ENCODE peak calls at places on chromosomes 16 and 17, in six cellular contexts. H, S, R, Y, K and G are unnamed samples.

GRCh38 chr16:19776565-19776964 is 58.5 kb downstream of the IQCK start:
- DNase-seq in H (no peak), S (no peak), R (no peak), Y (no peak), K (no peak), G (no peak)

GRCh38 chr16:69566437-69567030 is 768 bp downstream of the NFAT5 start:
- DNase-seq in H (peak), S (peak), R (peak), Y (peak), K (peak), G (no peak)

GRCh38 chr16:9966569-9967157 is 215.6 kb downstream of the GRIN2A start:
- DNase-seq in H (peak), S (peak), R (no peak), Y (no peak), K (peak), G (no peak)

GRCh38 chr16:84175351-84176081 is 11.3 kb downstream of the TAF1C start:
- DNase-seq in H (peak), S (peak), R (peak), Y (no peak), K (peak), G (no peak)

GRCh38 chr17:50184611-50185398 is 16.6 kb downstream of the COL1A1 start:
- DNase-seq in H (peak), S (peak), R (peak), Y (peak), K (no peak), G (no peak)

GRCh38 chr17:965311-965989 is 14.1 kb downstream of the NXN start:
- DNase-seq in H (no peak), S (peak), R (no peak), Y (no peak), K (no peak), G (no peak)

GRCh38 chr16:17417740-17418139 is 53.0 kb downstream of the XYLT1 start:
- DNase-seq in H (no peak), S (peak), R (no peak), Y (no peak), K (no peak), G (no peak)

GRCh38 chr16:28572659-28573510 is 19.2 kb downstream of the SGF29 start:
- DNase-seq in H (peak), S (peak), R (no peak), Y (no peak), K (no peak), G (no peak)

GRCh38 chr17:15263206-15263579 is 1.9 kb downstream of the PMP22 start:
- DNase-seq in H (peak), S (peak), R (peak), Y (peak), K (peak), G (peak)

GRCh38 chr17:6139447-6139832 is 69.3 kb downstream of the WSCD1 start:
- DNase-seq in H (no peak), S (no peak), R (no peak), Y (no peak), K (no peak), G (no peak)

GRCh38 chr17:49494937-49495841 is at the start of gene NGFR:
- DNase-seq in H (no peak), S (peak), R (peak), Y (no peak), K (peak), G (no peak)

GRCh38 chr17:30831257-30831656 is 509 bp upstream of the ATAD5 start:
- DNase-seq in H (peak), S (peak), R (no peak), Y (no peak), K (peak), G (no peak)

GRCh38 chr17:3889613-3890012 is 3.2 kb downstream of the CAMKK1 start:
- DNase-seq in H (no peak), S (no peak), R (no peak), Y (no peak), K (no peak), G (no peak)

GRCh38 chr16:70685938-70686375 is at the start of gene MTSS2:
- DNase-seq in H (peak), S (peak), R (peak), Y (peak), K (peak), G (peak)

GRCh38 chr17:57534863-57535651 is 210.0 kb downstream of the CCDC182 start:
- DNase-seq in H (no peak), S (no peak), R (no peak), Y (no peak), K (peak), G (no peak)

GRCh38 chr17:47862621-47863440 is 11.9 kb upstream of the SP6 start:
- DNase-seq in H (peak), S (peak), R (no peak), Y (no peak), K (no peak), G (no peak)

GRCh38 chr16:52573365-52574104 is 26.6 kb upstream of the TOX3 start:
- DNase-seq in H (no peak), S (no peak), R (no peak), Y (no peak), K (no peak), G (no peak)

GRCh38 chr16:54780266-54780665 is 150.4 kb upstream of the IRX5 start:
- DNase-seq in H (no peak), S (no peak), R (no peak), Y (no peak), K (no peak), G (no peak)

GRCh38 chr17:64491034-64491860 is 5.6 kb downstream of the POLG2 start:
- DNase-seq in H (peak), S (no peak), R (no peak), Y (no peak), K (no peak), G (no peak)
- TF ChIP-seq CTCF in H (peak), S (peak), R (peak), Y (peak), K (peak), G (peak)

DNA sequence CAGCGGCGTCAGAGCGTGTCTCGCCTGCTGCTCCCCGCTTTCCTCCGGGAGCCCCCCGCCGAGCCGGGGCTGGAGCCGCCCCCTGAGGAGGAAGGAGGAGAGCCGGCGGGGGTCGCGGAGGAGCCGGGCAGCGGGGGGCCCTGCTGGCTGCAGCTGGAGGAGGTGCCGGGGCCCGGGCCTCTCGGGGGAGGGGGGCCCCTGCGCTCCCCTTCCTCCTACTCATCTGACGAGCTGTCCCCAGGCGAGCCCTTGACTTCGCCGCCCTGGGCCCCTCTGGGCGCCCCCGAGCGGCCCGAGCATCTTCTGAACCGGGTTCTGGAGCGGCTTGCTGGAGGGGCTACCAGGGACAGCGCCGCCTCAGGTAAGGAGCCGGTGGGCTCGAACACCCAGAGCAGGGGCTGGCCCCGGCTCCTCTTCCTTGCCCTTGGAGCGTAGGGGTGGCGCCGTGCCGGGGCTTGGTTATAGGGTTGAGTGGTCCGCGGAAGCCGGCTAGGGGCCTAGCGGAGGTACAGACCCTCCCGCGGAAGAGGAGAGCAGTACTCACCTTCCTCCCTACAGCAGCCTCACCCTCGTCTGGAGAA is 841 bp downstream of the RAPGEFL1 start:
- DNase-seq in H (no peak), S (no peak), R (no peak), Y (no peak), K (no peak), G (no peak)
- H3K4me3 ChIP-seq in H (no peak), S (no peak), R (no peak), Y (peak), K (peak), G (no peak)

GRCh38 chr17:44007346-44008204 is 3.2 kb downstream of the NAGS start:
- DNase-seq in H (no peak), S (peak), R (no peak), Y (peak), K (no peak), G (no peak)
- TF ChIP-seq CTCF in H (no peak), S (no peak), R (no peak), Y (no peak), K (no peak), G (no peak)

GRCh38 chr16:67169642-67170167 is 633 bp upstream of the NOL3 start:
- DNase-seq in H (no peak), S (peak), R (no peak), Y (no peak), K (peak), G (no peak)

GRCh38 chr16:67166883-67167168 is 2.3 kb downstream of the HSF4 start:
- DNase-seq in H (no peak), S (no peak), R (no peak), Y (no peak), K (no peak), G (no peak)

GRCh38 chr16:67166035-67166882 is 1.7 kb downstream of the HSF4 start:
- DNase-seq in H (no peak), S (no peak), R (peak), Y (no peak), K (no peak), G (no peak)

GRCh38 chr16:67169011-67169451 is 1.3 kb upstream of the NOL3 start:
- DNase-seq in H (no peak), S (no peak), R (no peak), Y (no peak), K (no peak), G (no peak)

GRCh38 chr16:67167588-67167987 is 2.8 kb upstream of the NOL3 start:
- DNase-seq in H (no peak), S (no peak), R (peak), Y (no peak), K (no peak), G (no peak)
- H3K4me3 ChIP-seq in H (no peak), S (no peak), R (no peak), Y (no peak), K (no peak), G (no peak)

DNA sequence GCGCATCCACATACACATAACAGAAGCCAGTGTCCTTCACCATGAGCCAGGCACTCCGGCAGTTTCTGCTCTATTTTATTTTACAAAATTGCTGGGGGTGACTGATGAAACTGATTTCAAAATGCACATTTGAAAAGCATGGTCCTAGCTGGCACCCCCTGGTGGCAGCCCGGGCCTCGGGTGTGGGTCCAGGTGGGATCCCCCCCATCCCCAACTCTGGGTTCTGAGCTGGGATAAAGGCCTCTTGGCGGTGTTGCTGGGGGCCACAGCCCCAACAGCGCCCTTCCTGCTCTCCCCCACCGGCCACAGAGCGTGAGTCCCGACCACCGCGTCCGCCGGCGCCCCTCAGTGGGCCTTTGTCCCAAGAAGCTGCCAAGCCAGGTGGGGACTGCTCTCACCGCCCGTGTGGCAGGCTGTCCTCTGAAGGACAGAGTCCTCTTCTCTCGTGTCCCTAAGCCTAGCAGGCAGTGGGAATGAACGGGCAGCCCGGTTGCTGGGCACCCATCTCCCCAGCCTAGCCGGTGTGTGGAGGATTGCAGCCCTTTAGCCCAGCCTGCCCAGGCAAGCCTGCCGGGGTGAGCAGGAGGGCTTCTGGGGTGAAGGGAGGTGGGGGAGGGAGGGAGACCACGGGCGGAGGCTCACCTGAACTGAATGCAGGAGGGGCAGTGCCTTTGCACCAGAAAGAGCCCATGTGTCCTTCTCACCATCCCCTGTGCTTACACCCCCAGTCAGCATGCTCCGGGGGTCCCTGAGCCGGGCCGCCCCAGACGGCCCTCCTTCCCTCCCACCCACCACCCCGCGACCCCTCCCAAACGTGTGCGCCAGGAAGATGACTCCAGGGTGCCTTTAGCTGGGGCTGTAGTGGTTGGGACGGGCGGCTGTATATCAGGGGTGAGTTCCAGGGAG is 898 bp downstream of the SNAI3 start:
- DNase-seq in H (peak), S (peak), R (no peak), Y (no peak), K (peak), G (no peak)
- TF ChIP-seq CTCF in H (peak), S (peak), R (peak), Y (no peak), K (peak), G (peak)

DNA sequence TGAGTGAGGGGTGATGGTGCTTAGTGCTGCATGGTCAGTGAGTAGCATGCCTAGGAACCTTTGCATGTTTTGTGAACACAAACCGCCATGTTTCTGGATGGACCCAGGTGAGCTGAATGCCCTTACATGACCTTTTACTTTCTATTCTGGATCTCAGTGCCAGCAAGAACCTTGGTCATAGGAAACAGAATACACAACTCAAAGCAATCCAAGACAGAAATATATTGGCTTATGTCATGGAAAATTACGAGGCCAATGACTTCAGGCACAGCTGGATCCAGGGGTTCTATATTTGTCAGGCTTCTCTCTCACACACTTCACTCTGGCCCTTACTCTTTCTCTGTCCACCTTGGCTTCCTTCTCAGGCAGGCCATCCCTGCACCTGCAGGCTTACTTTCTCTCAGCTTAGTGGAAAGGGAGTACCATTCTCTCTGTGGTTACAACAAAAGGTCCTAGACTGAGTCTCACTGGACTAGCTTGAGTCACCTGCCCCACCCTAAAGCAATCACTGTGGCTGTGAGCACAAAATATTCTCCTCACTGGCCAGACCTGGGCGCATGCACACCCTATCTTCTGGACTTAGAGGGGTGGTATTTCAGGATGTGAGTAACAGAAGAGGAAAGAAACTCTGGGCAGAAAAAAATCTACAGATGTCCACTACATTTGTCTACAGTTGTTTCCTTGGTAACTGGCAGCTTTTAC is 20.4 kb upstream of the CPNE2 start:
- DNase-seq in H (peak), S (peak), R (no peak), Y (no peak), K (no peak), G (no peak)
- H3K4me3 ChIP-seq in H (no peak), S (no peak), R (no peak), Y (no peak), K (no peak), G (no peak)

DNA sequence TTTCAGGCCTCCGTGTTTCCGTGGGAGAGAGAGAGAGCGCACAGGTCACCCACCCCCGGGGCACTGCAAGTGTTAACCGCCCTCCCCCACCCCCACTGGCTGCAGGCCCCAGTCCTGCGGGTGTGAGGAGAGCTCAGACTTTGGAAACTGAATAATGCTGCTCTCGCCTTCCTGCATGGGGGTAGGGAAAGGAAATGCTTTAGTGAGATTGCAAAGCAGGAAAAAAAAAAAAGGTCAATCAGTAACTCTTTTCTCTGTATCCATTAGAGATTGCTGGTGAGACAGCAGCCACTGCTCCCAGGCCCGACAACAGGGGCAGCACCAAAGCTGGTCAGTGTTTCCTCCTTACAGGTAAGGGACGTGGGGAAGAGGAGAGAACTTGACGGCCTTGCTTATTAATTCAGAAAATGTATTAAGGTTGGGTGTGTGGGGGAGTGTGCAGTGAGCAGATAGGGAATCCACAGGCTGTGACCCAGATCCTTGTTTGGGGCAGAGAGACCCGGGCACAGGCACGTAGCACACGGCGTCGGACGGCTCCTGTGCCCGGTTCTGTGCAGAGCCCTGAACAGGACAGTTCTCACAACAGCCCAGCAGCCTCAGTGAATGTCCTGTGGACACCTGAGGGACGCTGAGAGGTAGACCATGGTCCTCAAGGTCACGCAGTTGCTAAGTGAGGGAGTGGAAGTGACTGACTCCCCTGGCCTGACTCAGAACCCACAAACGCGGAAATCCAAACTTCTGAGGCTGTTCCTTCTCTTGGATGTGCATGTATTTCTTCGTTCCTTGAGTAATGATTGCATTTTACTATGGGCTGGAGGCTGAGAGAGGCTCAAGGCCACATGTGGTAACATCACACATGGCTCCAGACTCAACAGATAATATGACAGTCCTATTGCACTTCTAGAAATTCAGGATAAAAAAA is 156.5 kb downstream of the FOXL1 start:
- DNase-seq in H (no peak), S (no peak), R (no peak), Y (peak), K (no peak), G (no peak)
- TF ChIP-seq CTCF in H (no peak), S (no peak), R (no peak), Y (no peak), K (no peak), G (no peak)

DNA sequence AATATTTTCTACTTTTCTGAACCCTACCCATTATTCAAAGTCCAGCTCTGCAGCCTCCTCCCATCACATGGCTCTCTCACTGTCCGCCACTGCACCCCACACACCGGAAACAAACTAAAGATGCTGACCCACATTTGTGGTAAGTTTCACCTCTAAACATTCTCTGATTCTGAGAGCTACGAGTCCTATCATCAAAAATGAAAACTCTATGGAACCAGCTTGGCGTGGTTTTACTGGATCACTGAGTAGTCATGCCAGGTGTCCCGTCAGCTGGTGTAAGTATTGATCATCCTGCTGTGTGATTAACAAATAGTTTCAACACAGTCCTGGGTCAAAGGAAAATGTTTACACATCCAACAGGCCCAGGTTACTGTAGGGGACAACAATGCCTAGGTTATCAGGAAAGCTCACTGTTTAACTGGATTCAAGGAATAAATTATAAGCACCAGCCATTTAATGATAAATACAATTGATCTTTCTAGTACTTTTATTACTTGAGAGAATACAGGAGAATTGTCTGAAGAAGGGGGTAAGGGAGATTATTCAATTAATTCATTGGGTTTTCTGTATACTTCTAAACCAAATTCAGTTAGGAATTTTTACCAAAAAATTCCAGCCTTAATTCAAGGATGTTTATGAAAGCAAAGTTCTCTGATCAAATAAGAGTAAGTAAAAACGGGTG is 33.9 kb downstream of the CYTH1 start:
- DNase-seq in H (no peak), S (no peak), R (no peak), Y (no peak), K (no peak), G (no peak)
- H3K4me3 ChIP-seq in H (no peak), S (no peak), R (no peak), Y (no peak), K (no peak), G (no peak)

DNA sequence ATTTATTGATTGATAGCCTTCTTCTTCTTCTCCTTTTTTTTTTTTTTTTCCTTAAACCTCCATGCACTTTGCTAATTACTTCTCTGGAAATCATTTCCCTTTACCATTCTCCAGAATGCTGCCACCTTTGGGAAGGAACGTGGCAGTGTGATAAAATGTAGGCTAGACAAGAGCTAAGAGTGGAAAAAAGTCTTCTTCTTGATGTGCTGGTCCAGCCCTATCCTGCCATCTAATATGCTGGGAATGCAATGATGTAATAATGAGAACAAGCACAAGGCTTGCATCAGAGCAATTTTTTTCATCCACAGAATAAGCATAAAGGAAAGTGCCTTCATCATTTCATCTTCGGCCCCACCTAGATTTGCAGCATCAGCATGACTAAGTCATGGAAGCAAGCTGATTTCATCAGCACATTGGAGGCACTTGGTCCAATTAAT is 128.7 kb upstream of the ZFHX3 start:
- DNase-seq in H (peak), S (peak), R (no peak), Y (no peak), K (peak), G (peak)
- TF ChIP-seq CTCF in H (peak), S (peak), R (peak), Y (no peak), K (peak), G (peak)